ENCODE peak calls at places on chromosome 12, in nine cellular contexts. Z, M, A, S, W, K, U, I and P are unnamed samples.

GRCh38 chr12:32561931-32562341 is 117.2 kb upstream of the DNM1L start:
- DNase-seq in W (no peak), S (no peak), M (no peak), K (no peak), A (no peak), I (no peak), Z (no peak), U (no peak), P (no peak)

GRCh38 chr12:92206596-92206995 is 61.0 kb upstream of the BTG1 start:
- DNase-seq in W (no peak), I (no peak), S (no peak), U (no peak), M (no peak), Z (no peak), K (no peak), A (no peak), P (no peak)

GRCh38 chr12:12397184-12397583 is 40.3 kb downstream of the BORCS5 start:
- DNase-seq in Z (no peak), W (no peak), A (no peak), U (no peak), I (no peak), K (no peak), M (no peak), S (no peak), P (no peak)

GRCh38 chr12:82479511-82479910 is 121.2 kb downstream of the METTL25 start:
- DNase-seq in S (no peak), Z (no peak), K (no peak), U (peak; percentile 4), A (no peak), W (no peak), I (no peak), M (no peak), P (no peak)

GRCh38 chr12:52319097-52319496 is 2.1 kb downstream of the KRT83 start:
- DNase-seq in K (no peak), W (no peak), A (no peak), S (no peak), Z (no peak), I (no peak), M (no peak), U (no peak), P (no peak)

GRCh38 chr12:2648406-2648805 is 146.4 kb upstream of the FKBP4 start:
- DNase-seq in Z (no peak), U (no peak), M (no peak), A (no peak), I (no peak), S (no peak), W (no peak), K (no peak), P (no peak)

GRCh38 chr12:27081668-27082091 is 698 bp downstream of the C12orf71 start:
- DNase-seq in I (no peak), Z (no peak), U (peak; percentile 41), W (no peak), S (no peak), A (no peak), K (no peak), M (peak; percentile 55), P (no peak)

GRCh38 chr12:65918057-65918456 is 93.8 kb downstream of the HMGA2 start:
- DNase-seq in Z (no peak), K (no peak), I (no peak), U (no peak), M (no peak), A (no peak), W (no peak), S (no peak), P (no peak)

GRCh38 chr12:106687652-106688051 is 86.8 kb upstream of the RIC8B start:
- DNase-seq in U (no peak), S (no peak), M (no peak), A (no peak), I (no peak), W (no peak), K (no peak), Z (no peak), P (no peak)

GRCh38 chr12:5076761-5077160 is 33.1 kb downstream of the KCNA5 start:
- DNase-seq in M (no peak), W (peak; percentile 33), Z (no peak), A (no peak), I (no peak), K (no peak), U (no peak), S (no peak), P (no peak)

GRCh38 chr12:24991209-24992049 is 42.5 kb upstream of the BCAT1 start:
- DNase-seq in K (no peak), A (no peak), I (no peak), W (no peak), U (peak; percentile 60), Z (no peak), M (peak; percentile 47), S (no peak), P (no peak)

GRCh38 chr12:91406920-91407341 is 224.3 kb upstream of the DCN start:
- DNase-seq in Z (no peak), K (no peak), I (no peak), W (no peak), A (no peak), U (peak; percentile 41), S (no peak), M (peak; percentile 88), P (no peak)

GRCh38 chr12:54975875-54976274 is 8.7 kb downstream of the TESPA1 start:
- DNase-seq in K (no peak), S (no peak), U (no peak), I (no peak), Z (no peak), M (no peak), A (no peak), W (no peak), P (no peak)

GRCh38 chr12:48980953-48981756 is 3.0 kb downstream of the WNT1 start:
- DNase-seq in I (no peak), S (no peak), W (no peak), Z (no peak), U (no peak), M (no peak), K (peak; percentile 39), A (no peak), P (peak; percentile 14)

GRCh38 chr12:97283297-97283696 is 179.3 kb upstream of the RMST start:
- DNase-seq in U (peak; percentile 1), W (no peak), M (peak; percentile 4), K (no peak), A (no peak), I (no peak), Z (no peak), S (no peak), P (no peak)

GRCh38 chr12:72330291-72330690 is 58.1 kb downstream of the TRHDE start:
- DNase-seq in S (no peak), M (peak; percentile 17), I (no peak), K (no peak), W (no peak), U (peak; percentile 72), A (no peak), Z (no peak), P (no peak)

GRCh38 chr12:20089077-20089476 is 279.3 kb upstream of the PDE3A start:
- DNase-seq in A (no peak), K (no peak), Z (no peak), W (no peak), I (no peak), S (no peak), U (no peak), M (no peak), P (no peak)

GRCh38 chr12:72141381-72141780 is 130.8 kb upstream of the TRHDE start:
- DNase-seq in U (peak; percentile 32), Z (no peak), M (peak; percentile 37), W (no peak), K (no peak), A (no peak), I (no peak), S (no peak), P (no peak)

GRCh38 chr12:110010853-110011835 is 11.9 kb downstream of the ANKRD13A start:
- DNase-seq in Z (no peak), A (no peak), M (no peak), S (no peak), W (no peak), I (no peak), U (no peak), K (no peak), P (no peak)

GRCh38 chr12:78118036-78118435 is 287.3 kb downstream of the NAV3 start:
- DNase-seq in I (no peak), Z (no peak), K (no peak), W (no peak), A (no peak), S (no peak), M (no peak), U (peak; percentile 3), P (no peak)

GRCh38 chr12:51970904-51971646 is 19.6 kb downstream of the ACVR1B start:
- DNase-seq in U (peak; percentile 47), K (peak; percentile 2), A (no peak), M (peak; percentile 63), S (no peak), I (no peak), Z (no peak), W (no peak), P (no peak)